ENCODE peak calls at places on chromosomes 11 and 22, in five cellular contexts. A is GM12891, J is RPMI8226, Z is fibroblast of the aortic adventitia, G is endothelial cell. Q is an unnamed sample.

GRCh38 chr11:92071660-92072059 is 153.0 kb upstream of the FAT3 start:
- DNase-seq in J (no peak), A (no peak), Z (no peak), G (no peak), Q (no peak)

GRCh38 chr11:44766112-44766971 is 39.6 kb downstream of the TSPAN18 start:
- DNase-seq in Z (peak; percentile 93), J (no peak), A (no peak), G (no peak), Q (no peak)

GRCh38 chr11:76674517-76675400 is 4.2 kb upstream of the LRRC32 start:
- DNase-seq in G (no peak), Z (no peak), A (no peak), J (no peak), Q (no peak)

GRCh38 chr11:43573233-43573632 is 107.3 kb upstream of the HSD17B12 start:
- DNase-seq in J (peak; percentile 45), A (no peak), Z (peak; percentile 13), G (peak; percentile 58), Q (peak; percentile 47)

GRCh38 chr22:27480487-27480886 is 321.1 kb downstream of the MN1 start:
- DNase-seq in A (no peak), J (no peak), G (no peak), Z (no peak), Q (no peak)

GRCh38 chr11:63813563-63814382 is 517 bp downstream of the SPINDOC start:
- DNase-seq in G (peak; percentile 57), J (peak; percentile 63), Z (peak; percentile 40), A (peak; percentile 61), Q (peak; percentile 40)

GRCh38 chr22:44360686-44361381 is 48.1 kb upstream of the SHISAL1 start:
- DNase-seq in A (no peak), G (no peak), Z (peak; percentile 93), J (no peak), Q (no peak)

GRCh38 chr11:96293583-96293982 is 49.4 kb downstream of the MAML2 start:
- DNase-seq in A (peak; percentile 14), G (no peak), J (no peak), Z (peak; percentile 60), Q (no peak)

GRCh38 chr11:132205006-132205405 is 834.6 kb downstream of the NTM start:
- DNase-seq in G (no peak), J (no peak), A (no peak), Z (no peak), Q (peak; percentile 77)

GRCh38 chr11:128599729-128600128 is 12.4 kb upstream of the ETS1 start:
- DNase-seq in A (no peak), J (no peak), G (no peak), Z (no peak), Q (no peak)

GRCh38 chr11:120563698-120564572 is 52.4 kb downstream of the GRIK4 start:
- DNase-seq in J (no peak), G (peak; percentile 49), Z (no peak), A (no peak), Q (peak; percentile 18)

GRCh38 chr22:41286639-41287091 is 678 bp upstream of the RANGAP1 start:
- DNase-seq in A (no peak), G (peak; percentile 14), Z (peak; percentile 45), J (peak; percentile 54), Q (no peak)

GRCh38 chr11:14678350-14678749 is 34.7 kb downstream of the PDE3B start:
- DNase-seq in G (no peak), Z (no peak), A (no peak), J (no peak), Q (no peak)

GRCh38 chr11:88016392-88017020 is 158.7 kb downstream of the RAB38 start:
- DNase-seq in Z (peak; percentile 92), G (peak; percentile 64), J (peak; percentile 84), A (no peak), Q (peak; percentile 36)

GRCh38 chr11:115903179-115903578 is 399.0 kb upstream of the CADM1 start:
- DNase-seq in G (no peak), Z (no peak), A (no peak), J (no peak), Q (no peak)

GRCh38 chr11:8442301-8442700 is 151.7 kb downstream of the STK33 start:
- DNase-seq in Z (no peak), J (no peak), A (no peak), G (no peak), Q (peak; percentile 45)

GRCh38 chr11:64742087-64742939 is 1.6 kb downstream of the RASGRP2 start:
- DNase-seq in Z (no peak), A (peak; percentile 72), G (peak; percentile 58), J (peak; percentile 64), Q (no peak)

GRCh38 chr11:7353100-7353499 is 101.4 kb downstream of the SYT9 start:
- DNase-seq in A (peak; percentile 9), Z (peak; percentile 33), J (peak; percentile 39), G (peak; percentile 46), Q (no peak)

GRCh38 chr11:69088676-69089146 is 40.0 kb downstream of the TPCN2 start:
- DNase-seq in J (peak; percentile 88), A (peak; percentile 98), Z (peak; percentile 83), G (peak; percentile 77), Q (peak; percentile 93)

GRCh38 chr11:17528181-17528691 is 16.0 kb downstream of the USH1C start:
- DNase-seq in Z (peak; percentile 43), A (peak; percentile 80), G (peak; percentile 84), J (peak; percentile 60), Q (peak; percentile 63)

GRCh38 chr11:16815047-16815767 is 76.8 kb downstream of the C11orf58 start:
- DNase-seq in A (no peak), J (no peak), Z (peak; percentile 24), G (no peak), Q (no peak)

GRCh38 chr22:25083414-25084166 is 116.1 kb upstream of the CRYBB3 start:
- DNase-seq in J (no peak), Z (no peak), G (no peak), A (no peak), Q (no peak)

GRCh38 chr11:76206327-76207081 is at the start of gene WNT11:
- DNase-seq in A (no peak), Z (peak; percentile 22), G (peak; percentile 38), J (peak; percentile 79), Q (no peak)